ENCODE peak calls at places on chromosome 7, in four cellular contexts. H is A549, Y is IMR-90, T is body of pancreas. E is an unnamed sample.

GRCh38 chr7:50565977-50566376 is 772 bp upstream of the DDC start:
- DNase-seq in H (no peak), Y (no peak), T (no peak), E (no peak)

GRCh38 chr7:38673795-38674194 is 42.6 kb upstream of the AMPH start:
- DNase-seq in T (no peak), Y (peak; percentile 84), H (no peak), E (no peak)

GRCh38 chr7:137304624-137305235 is 38.8 kb downstream of the PTN start:
- DNase-seq in Y (peak; percentile 72), T (no peak), H (no peak), E (no peak)

GRCh38 chr7:2542924-2543871 is 12.1 kb downstream of the BRAT1 start:
- DNase-seq in Y (no peak), H (no peak), T (no peak), E (peak; percentile 60)

GRCh38 chr7:112985377-112985987 is 101.1 kb downstream of the GPR85 start:
- DNase-seq in H (no peak), T (no peak), Y (peak; percentile 84), E (no peak)

GRCh38 chr7:129370812-129371211 is 63.4 kb upstream of the STRIP2 start:
- DNase-seq in H (no peak), T (no peak), Y (peak; percentile 26), E (no peak)

GRCh38 chr7:108246227-108246837 is 116.2 kb upstream of the LAMB4 start:
- DNase-seq in H (peak; percentile 71), Y (peak; percentile 96), T (peak; percentile 35), E (no peak)

GRCh38 chr7:138089080-138089901 is 13.0 kb downstream of the AKR1D1 start:
- DNase-seq in H (peak; percentile 33), T (no peak), Y (no peak), E (no peak)

GRCh38 chr7:50330701-50331100 is 26.2 kb downstream of the IKZF1 start:
- DNase-seq in T (no peak), Y (no peak), H (no peak), E (no peak)

GRCh38 chr7:2821842-2822507 is 22.1 kb downstream of the GNA12 start:
- DNase-seq in T (no peak), H (no peak), Y (peak; percentile 91), E (no peak)

GRCh38 chr7:90621892-90622182 is 25.7 kb downstream of the CDK14 start:
- DNase-seq in Y (no peak), H (no peak), T (no peak), E (no peak)
- H3K4me1 ChIP-seq in Y (peaks cover 15% of the 10 kb centered on the region), H (no peaks in the 10 kb centered on the region), T (peaks cover 18% of the 10 kb centered on the region), E (peaks cover 34% of the 10 kb centered on the region)

GRCh38 chr7:27814054-27814453 is 74.1 kb downstream of the TAX1BP1 start:
- DNase-seq in Y (peak; percentile 26), H (no peak), T (no peak), E (no peak)
- H3K4me3 ChIP-seq in Y (no peak overlapping the region), H (no peak overlapping the region), T (no peak overlapping the region), E (no peak overlapping the region)

GRCh38 chr7:151028131-151028947 is at the start of gene ABCB8:
- DNase-seq in Y (peak; percentile 98), H (peak; percentile 100), T (peak; percentile 100), E (peak; percentile 98)
- TF ChIP-seq POLR2A in Y (peak; percentile 85), H (peak; percentile 61), T (peak; percentile 70), E (peak; percentile 74)

GRCh38 chr7:55179897-55180682 is 161.3 kb downstream of the EGFR start:
- DNase-seq in H (no peak), Y (no peak), T (no peak), E (no peak)

GRCh38 chr7:55178863-55179773 is 160.3 kb downstream of the EGFR start:
- DNase-seq in Y (no peak), T (no peak), H (no peak), E (no peak)

GRCh38 chr7:55177589-55178261 is 158.9 kb downstream of the EGFR start:
- DNase-seq in T (no peak), Y (no peak), H (no peak), E (peak; percentile 60)

GRCh38 chr7:55177068-55177530 is 158.3 kb downstream of the EGFR start:
- DNase-seq in H (no peak), T (no peak), Y (no peak), E (no peak)

DNA sequence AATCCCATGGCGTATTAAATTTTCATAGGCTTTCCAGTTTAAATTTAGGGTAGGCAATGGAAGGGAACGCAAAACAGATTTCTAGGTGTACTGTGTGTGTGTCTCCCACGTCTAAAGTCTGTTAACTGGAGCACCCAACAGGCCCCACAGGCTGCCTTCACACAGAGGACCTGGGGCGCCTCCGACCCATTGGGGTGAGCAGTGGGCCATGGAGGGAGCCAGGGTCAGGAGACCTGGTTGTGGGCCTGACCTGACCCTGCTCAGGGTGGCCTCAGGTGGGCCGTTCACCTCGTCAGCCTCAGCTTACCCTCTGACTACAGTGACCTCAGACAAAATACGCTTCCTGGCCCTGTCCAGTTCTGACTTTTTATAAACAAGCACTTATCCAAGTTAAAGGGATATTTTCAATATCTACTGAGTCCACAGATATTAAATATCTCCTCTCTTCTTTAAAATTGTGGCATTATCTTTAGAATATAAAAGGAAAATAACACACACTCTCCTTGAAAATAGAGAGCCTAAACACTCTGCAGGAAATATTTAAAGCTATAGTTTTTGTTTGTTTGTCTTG is 159.6 kb downstream of the EGFR start:
- DNase-seq in T (no peak), Y (no peak), H (no peak), E (no peak)
- H3K4me1 ChIP-seq in T (no peaks in the 10 kb centered on the region), Y (peaks cover 21% of the 10 kb centered on the region), H (peaks cover 13% of the 10 kb centered on the region), E (no peaks in the 10 kb centered on the region)

GRCh38 chr7:85710960-85711359 is 524.1 kb upstream of the SEMA3D start:
- DNase-seq in T (no peak), H (no peak), Y (no peak), E (no peak)
- H3K4me3 ChIP-seq in T (no peak overlapping the region), H (no peak overlapping the region), Y (no peak overlapping the region), E (no peak overlapping the region)

GRCh38 chr7:154750353-154750801 is 252.5 kb downstream of the PAXIP1 start:
- DNase-seq in T (no peak), H (no peak), Y (no peak), E (no peak)

GRCh38 chr7:154746551-154746950 is 256.4 kb downstream of the PAXIP1 start:
- DNase-seq in T (no peak), Y (no peak), H (no peak), E (no peak)

GRCh38 chr7:154744861-154745258 is 258.1 kb downstream of the PAXIP1 start:
- DNase-seq in Y (no peak), T (no peak), H (no peak), E (no peak)

GRCh38 chr7:154744226-154744860 is 258.6 kb downstream of the PAXIP1 start:
- DNase-seq in H (peak; percentile 60), Y (no peak), T (peak; percentile 66), E (no peak)

DNA sequence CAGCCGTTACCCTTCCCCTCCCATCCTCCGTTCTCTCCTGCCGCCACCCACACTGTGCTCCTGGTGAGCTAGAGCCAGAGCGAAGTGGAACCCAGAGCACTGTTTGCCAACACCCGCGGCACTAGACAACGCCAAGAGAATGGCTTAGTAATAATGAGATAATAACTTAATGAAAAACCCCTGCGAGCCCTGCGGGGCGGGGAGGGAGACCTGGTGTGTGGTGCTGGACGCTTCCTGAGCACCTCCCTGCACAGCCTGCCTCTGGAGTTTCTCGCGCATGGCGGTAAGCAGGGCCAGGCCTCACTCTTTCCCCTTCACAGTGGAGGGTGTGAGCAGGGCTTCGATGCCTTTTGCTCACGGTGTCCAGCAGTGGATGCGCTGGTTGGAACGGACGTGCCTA is 254.5 kb downstream of the PAXIP1 start:
- DNase-seq in Y (no peak), T (no peak), H (no peak), E (no peak)
- TF ChIP-seq POLR2A in Y (no peak), T (no peak), H (no peak), E (no peak)

GRCh38 chr7:30926323-30926722 is 14.7 kb downstream of the AQP1 start:
- DNase-seq in Y (no peak), T (peak; percentile 11), H (no peak), E (no peak)
- H3K4me1 ChIP-seq in Y (peaks cover 5% of the 10 kb centered on the region), T (peaks cover 5% of the 10 kb centered on the region), H (peaks cover 3% of the 10 kb centered on the region), E (peaks cover 9% of the 10 kb centered on the region)

DNA sequence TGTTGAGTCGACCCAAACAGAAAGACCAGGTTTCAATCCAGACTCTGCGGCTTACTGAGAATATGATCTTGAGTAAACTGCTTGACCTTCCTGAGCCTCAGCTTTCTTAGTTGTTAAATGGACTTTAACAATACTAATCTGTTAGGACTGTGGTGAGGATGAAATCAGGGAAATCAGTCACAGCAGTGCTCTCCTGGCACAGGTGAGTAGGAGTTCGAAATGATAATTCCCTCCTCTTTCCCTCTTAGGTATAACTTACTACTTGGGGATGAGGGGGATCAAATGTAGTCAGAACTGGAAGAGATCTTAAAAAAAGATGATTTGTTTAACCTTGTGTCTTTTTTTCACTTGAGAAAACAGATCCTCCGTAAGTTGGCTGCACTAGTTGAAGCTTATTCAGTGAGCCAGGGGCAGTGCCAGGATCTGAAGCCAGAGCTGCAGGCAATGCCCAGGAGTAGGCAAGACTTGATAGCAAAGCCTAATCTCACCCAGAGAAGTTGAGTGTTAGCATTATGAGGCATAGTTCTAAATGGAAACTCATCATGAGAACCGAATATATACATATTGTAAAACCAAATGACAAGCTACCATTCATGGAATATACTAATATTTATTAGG is 1.8 kb upstream of the MAGI2 start:
- DNase-seq in T (no peak), Y (no peak), H (no peak), E (peak; percentile 34)
- H3K4me3 ChIP-seq in T (no peak overlapping the region), Y (peak overlapping the region; percentile 54), H (no peak overlapping the region), E (peak overlapping the region; percentile 70)

GRCh38 chr7:1136841-1137516 is 23.0 kb downstream of the ZFAND2A start:
- DNase-seq in H (peak; percentile 60), T (no peak), Y (no peak), E (no peak)

GRCh38 chr7:1140481-1141104 is 19.4 kb downstream of the ZFAND2A start:
- DNase-seq in H (no peak), Y (no peak), T (no peak), E (no peak)

GRCh38 chr7:1141651-1142050 is 18.3 kb downstream of the ZFAND2A start:
- DNase-seq in H (no peak), Y (no peak), T (no peak), E (no peak)

GRCh38 chr7:1134951-1135350 is 25.0 kb downstream of the ZFAND2A start:
- DNase-seq in H (no peak), T (no peak), Y (no peak), E (no peak)

GRCh38 chr7:1137517-1138167 is 22.4 kb downstream of the ZFAND2A start:
- DNase-seq in T (no peak), H (no peak), Y (no peak), E (no peak)
- TF ChIP-seq POLR2A in T (no peak), H (peak; percentile 31), Y (no peak), E (no peak)